ENCODE peak calls at places on chromosomes 2 and 18, in ten cellular contexts. T is stimulated activated CD4-positive, alpha-beta T cell treated with anti-CD3 and anti-CD28 coated beads, TNF-alpha, amount 100 ng/mL, for 4 hours; V is Right ventricle myocardium superior; J is non-pigmented ciliary epithelial cell; M is MCF 10A; W is T-helper 2 cell treated with Interferon-gamma antibody and Interleukin-4, amounts not matched to agents 5 μg/mL and 100 μg/mL, for 36 hours; F is heart right ventricle; K is ELR; S is psoas muscle; P is HEK293T. Y is an unnamed sample.

GRCh38 chr2:109636290-109636675 is 22.1 kb downstream of the SOWAHC start:
- DNase-seq in T (no peak), V (no peak), J (no peak), M (peak; percentile 65), W (no peak), F (no peak), K (no peak), S (no peak), P (no peak), Y (no peak)

GRCh38 chr2:25086070-25086560 is 44.2 kb downstream of the EFR3B start:
- DNase-seq in T (no peak), V (no peak), J (no peak), M (no peak), W (no peak), F (no peak), K (no peak), S (no peak), P (no peak), Y (no peak)

GRCh38 chr18:48634975-48635374 is 96.1 kb downstream of the CTIF start:
- DNase-seq in T (no peak), V (no peak), J (no peak), M (no peak), W (no peak), F (no peak), K (no peak), S (no peak), P (no peak), Y (no peak)

GRCh38 chr18:74132201-74132600 is 15.4 kb downstream of the FBXO15 start:
- DNase-seq in T (no peak), V (no peak), J (no peak), M (no peak), W (no peak), F (no peak), K (no peak), S (no peak), P (no peak), Y (no peak)

GRCh38 chr2:48692292-48692691 is 63.2 kb downstream of the LHCGR start:
- DNase-seq in T (no peak), V (no peak), J (no peak), M (no peak), W (no peak), F (no peak), K (no peak), S (no peak), P (no peak), Y (no peak)

GRCh38 chr18:44801796-44802195 is 121.1 kb downstream of the SETBP1 start:
- DNase-seq in T (no peak), V (no peak), J (no peak), M (no peak), W (no peak), F (no peak), K (no peak), S (no peak), P (no peak), Y (no peak)

GRCh38 chr2:214575030-214575949 is 164.4 kb downstream of the VWC2L start:
- DNase-seq in T (no peak), V (no peak), J (no peak), M (no peak), W (no peak), F (no peak), K (peak; percentile 29), S (no peak), P (no peak), Y (no peak)

GRCh38 chr2:424306-425172 is 136.6 kb upstream of the ALKAL2 start:
- DNase-seq in T (no peak), V (no peak), J (peak; percentile 35), M (peak; percentile 86), W (no peak), F (no peak), K (peak; percentile 52), S (no peak), P (no peak), Y (no peak)

GRCh38 chr2:229780856-229781773 is 66.8 kb upstream of the DNER start:
- DNase-seq in T (no peak), V (no peak), J (peak; percentile 31), M (peak; percentile 55), W (no peak), F (no peak), K (peak; percentile 66), S (no peak), P (peak; percentile 65), Y (no peak)

GRCh38 chr2:225773143-225773542 is 373.6 kb downstream of the NYAP2 start:
- DNase-seq in T (no peak), V (no peak), J (no peak), M (no peak), W (no peak), F (no peak), K (no peak), S (no peak), P (no peak), Y (no peak)

GRCh38 chr18:11009869-11010268 is 139.5 kb downstream of the PIEZO2 start:
- DNase-seq in T (no peak), V (no peak), J (no peak), M (no peak), W (no peak), F (no peak), K (no peak), S (no peak), P (no peak), Y (no peak)

GRCh38 chr2:120726245-120726644 is 9.4 kb upstream of the GLI2 start:
- DNase-seq in T (no peak), V (no peak), J (no peak), M (no peak), W (no peak), F (no peak), K (no peak), S (no peak), P (no peak), Y (no peak)

GRCh38 chr2:51247252-51247651 is 215.3 kb upstream of the NRXN1 start:
- DNase-seq in T (no peak), V (no peak), J (no peak), M (no peak), W (no peak), F (no peak), K (no peak), S (no peak), P (no peak), Y (no peak)

GRCh38 chr2:226031962-226032441 is 632.5 kb downstream of the NYAP2 start:
- DNase-seq in T (no peak), V (no peak), J (no peak), M (no peak), W (no peak), F (no peak), K (peak; percentile 23), S (no peak), P (no peak), Y (no peak)

GRCh38 chr2:31828891-31829290 is 181.9 kb downstream of the MEMO1 start:
- DNase-seq in T (no peak), V (no peak), J (no peak), M (peak; percentile 34), W (no peak), F (no peak), K (peak; percentile 65), S (no peak), P (no peak), Y (no peak)

GRCh38 chr18:9025104-9025838 is 77.2 kb upstream of the NDUFV2 start:
- DNase-seq in T (no peak), V (no peak), J (no peak), M (peak; percentile 19), W (no peak), F (no peak), K (peak; percentile 78), S (no peak), P (no peak), Y (no peak)

GRCh38 chr18:32425466-32425865 is 45.2 kb downstream of the GAREM1 start:
- DNase-seq in T (no peak), V (no peak), J (peak; percentile 30), M (peak; percentile 62), W (no peak), F (no peak), K (no peak), S (no peak), P (no peak), Y (no peak)

GRCh38 chr18:25332002-25332401 is 20.0 kb downstream of the ZNF521 start:
- DNase-seq in T (no peak), V (no peak), J (no peak), M (no peak), W (no peak), F (no peak), K (no peak), S (no peak), P (no peak), Y (no peak)

GRCh38 chr2:9769171-9770005 is 73.9 kb upstream of the TAF1B start:
- DNase-seq in T (peak; percentile 30), V (no peak), J (no peak), M (peak; percentile 56), W (peak; percentile 32), F (no peak), K (no peak), S (no peak), P (no peak), Y (no peak)

GRCh38 chr18:51721388-51721787 is 523.9 kb upstream of the MEX3C start:
- DNase-seq in T (no peak), V (no peak), J (no peak), M (no peak), W (no peak), F (no peak), K (no peak), S (no peak), P (no peak), Y (no peak)

GRCh38 chr2:161983896-161984295 is 90.1 kb downstream of the DPP4 start:
- DNase-seq in T (no peak), V (no peak), J (peak; percentile 27), M (no peak), W (no peak), F (no peak), K (peak; percentile 87), S (no peak), P (no peak), Y (no peak)

GRCh38 chr2:224155896-224156295 is 116.8 kb upstream of the SERPINE2 start:
- DNase-seq in T (no peak), V (no peak), J (no peak), M (no peak), W (no peak), F (no peak), K (peak; percentile 45), S (no peak), P (no peak), Y (no peak)

GRCh38 chr2:37893327-37893726 is 31.8 kb upstream of the RMDN2 start:
- DNase-seq in T (no peak), V (no peak), J (no peak), M (no peak), W (no peak), F (no peak), K (peak; percentile 46), S (no peak), P (no peak), Y (no peak)

GRCh38 chr2:3199660-3200345 is 177.8 kb downstream of the EIPR1 start:
- DNase-seq in T (no peak), V (peak; percentile 13), J (no peak), M (no peak), W (no peak), F (no peak), K (no peak), S (no peak), P (no peak), Y (no peak)

GRCh38 chr2:240206630-240207029 is 66.2 kb upstream of the OTOS start:
- DNase-seq in T (no peak), V (no peak), J (no peak), M (no peak), W (no peak), F (no peak), K (no peak), S (no peak), P (no peak), Y (no peak)

GRCh38 chr2:159516241-159516758 is 100.0 kb downstream of the BAZ2B start:
- DNase-seq in T (no peak), V (no peak), J (no peak), M (peak; percentile 76), W (no peak), F (no peak), K (peak; percentile 26), S (no peak), P (peak; percentile 9), Y (no peak)

GRCh38 chr18:2932247-2933181 is 80.4 kb downstream of the LPIN2 start:
- DNase-seq in T (no peak), V (no peak), J (no peak), M (peak; percentile 71), W (no peak), F (peak; percentile 66), K (peak; percentile 80), S (no peak), P (peak; percentile 28), Y (no peak)

GRCh38 chr2:27765621-27766286 is 5.8 kb upstream of the MRPL33 start:
- DNase-seq in T (peak; percentile 32), V (peak; percentile 73), J (no peak), M (no peak), W (peak; percentile 27), F (peak; percentile 39), K (no peak), S (peak; percentile 76), P (no peak), Y (no peak)

Y was measured in activated B cell treated with CpG ODN at 0.5 μM for 24 hours.